ENCODE peak calls at places on chromosomes 2 and 18, in five cellular contexts. G is effector memory CD4-positive, alpha-beta T cell; B is astrocyte; T is heart right ventricle; K is colonic mucosa. E is an unnamed sample.

GRCh38 chr2:168049609-168050008 is 197.8 kb downstream of the STK39 start:
- DNase-seq in G (no peak), B (no peak), T (no peak), K (no peak), E (no peak)

GRCh38 chr2:240624011-240624949 is 1.0 kb upstream of the GPR35 start:
- DNase-seq in G (no peak), B (no peak), T (no peak), K (no peak), E (no peak)

GRCh38 chr2:239692348-239692747 is 291.5 kb upstream of the HDAC4 start:
- DNase-seq in G (no peak), B (no peak), T (no peak), K (peak; percentile 12), E (no peak)

GRCh38 chr2:156331572-156332451 is 709 bp downstream of the NR4A2 start:
- DNase-seq in G (no peak), B (peak; percentile 70), T (peak; percentile 71), K (peak; percentile 72), E (no peak)

GRCh38 chr2:206225435-206226232 is 48.8 kb upstream of the ZDBF2 start:
- DNase-seq in G (no peak), B (no peak), T (no peak), K (no peak), E (peak; percentile 23)

GRCh38 chr2:231800493-231801091 is 14.3 kb downstream of the COPS7B start:
- DNase-seq in G (no peak), B (no peak), T (no peak), K (peak; percentile 55), E (no peak)

GRCh38 chr2:241894681-241895426 is 25.3 kb downstream of the RTP5 start:
- DNase-seq in G (no peak), B (no peak), T (no peak), K (no peak), E (no peak)

GRCh38 chr2:47015730-47016129 is 100.1 kb upstream of the MCFD2 start:
- DNase-seq in G (no peak), B (no peak), T (no peak), K (no peak), E (no peak)

GRCh38 chr2:195613922-195614321 is 43.1 kb upstream of the SLC39A10 start:
- DNase-seq in G (no peak), B (peak; percentile 95), T (no peak), K (no peak), E (no peak)

GRCh38 chr2:170155723-170156253 is 22.2 kb upstream of the MYO3B start:
- DNase-seq in G (no peak), B (peak; percentile 22), T (no peak), K (no peak), E (no peak)

GRCh38 chr2:239156516-239157265 is 244.1 kb downstream of the HDAC4 start:
- DNase-seq in G (no peak), B (no peak), T (no peak), K (no peak), E (no peak)

GRCh38 chr2:216807861-216808272 is 52.0 kb downstream of the TNP1 start:
- DNase-seq in G (no peak), B (peak; percentile 78), T (peak; percentile 36), K (no peak), E (no peak)

GRCh38 chr2:216808805-216809425 is 50.9 kb downstream of the TNP1 start:
- DNase-seq in G (no peak), B (no peak), T (no peak), K (no peak), E (no peak)

GRCh38 chr2:216804357-216805350 is 55.2 kb downstream of the TNP1 start:
- DNase-seq in G (no peak), B (no peak), T (no peak), K (no peak), E (no peak)

DNA sequence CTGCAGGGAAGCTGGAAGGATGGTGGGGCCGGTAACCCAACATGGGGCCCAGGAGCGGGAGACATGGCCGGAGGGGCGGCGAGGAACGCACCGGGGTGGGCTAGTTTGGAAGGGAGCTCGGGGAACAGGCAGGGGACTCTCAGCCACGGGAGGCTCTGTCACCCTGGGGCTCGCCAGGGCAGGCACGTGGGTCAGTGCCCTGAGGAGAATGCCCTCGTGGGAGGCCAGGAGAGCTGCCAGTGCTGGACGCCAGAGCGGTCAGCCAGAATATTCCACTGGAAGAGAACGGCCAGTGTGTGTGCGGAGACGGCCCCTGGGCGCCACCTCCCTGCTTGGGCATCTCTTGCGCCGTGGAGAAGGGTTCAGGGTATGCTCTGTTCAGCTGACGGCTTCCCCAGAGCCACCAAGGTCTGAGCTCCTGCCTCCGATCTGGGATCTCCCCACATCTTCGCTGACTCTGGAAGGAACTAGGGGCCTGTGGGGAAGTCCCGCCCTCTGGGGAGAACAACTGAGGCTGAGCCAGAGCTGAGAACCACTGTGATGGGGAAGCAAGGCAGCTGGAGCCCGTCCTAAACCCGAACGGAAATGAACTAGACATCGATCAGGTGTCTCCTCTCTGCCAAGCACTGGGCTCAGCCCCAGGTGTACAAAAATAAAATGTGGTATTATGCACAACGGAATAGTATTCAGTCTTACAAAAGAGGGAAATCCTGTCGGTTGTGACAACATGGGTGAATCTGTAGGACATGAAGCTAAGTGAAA is 49.3 kb downstream of the TNP1 start:
- DNase-seq in G (no peak), B (no peak), T (no peak), K (no peak), E (no peak)
- H3K4me3 ChIP-seq in G (no peak overlapping the region), B (no peak overlapping the region), T (no peak overlapping the region), K (no peak overlapping the region), E (no peak overlapping the region)

DNA sequence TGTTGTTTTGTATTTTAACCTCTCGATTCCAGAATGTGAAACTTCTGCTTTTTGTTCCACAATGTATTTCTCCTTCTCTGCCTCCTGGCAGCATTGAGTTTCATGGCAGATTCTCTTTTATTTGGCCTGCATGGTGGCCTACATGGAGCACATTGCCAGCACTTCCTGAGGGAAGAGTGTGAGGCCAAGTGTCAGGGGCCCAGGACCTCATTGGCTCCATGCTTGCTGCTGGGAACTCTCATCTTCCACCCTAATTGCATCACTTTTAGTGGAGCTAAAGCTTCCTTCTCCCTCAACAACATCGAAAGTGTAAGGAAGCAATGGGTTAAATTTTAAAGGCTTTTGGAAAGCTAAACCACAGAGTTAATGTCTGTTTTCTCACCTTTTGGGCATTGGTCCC is 9.5 kb downstream of the TRIB2 start:
- DNase-seq in G (no peak), B (no peak), T (no peak), K (no peak), E (no peak)
- H3K27me3 ChIP-seq in G (no peaks in the 10 kb centered on the region), B (no peaks in the 10 kb centered on the region), T (no peaks in the 10 kb centered on the region), K (no peaks in the 10 kb centered on the region), E (no peaks in the 10 kb centered on the region)

GRCh38 chr2:237693281-237694039 is 66.1 kb downstream of the LRRFIP1 start:
- DNase-seq in G (no peak), B (peak; percentile 77), T (no peak), K (peak; percentile 54), E (no peak)
- H3K4me3 ChIP-seq in G (peak overlapping the region; percentile 89), B (peak overlapping the region; percentile 75), T (peak overlapping the region; percentile 75), K (peak overlapping the region; percentile 96), E (peak overlapping the region; percentile 81)

GRCh38 chr18:57444301-57444759 is 9.2 kb downstream of the ONECUT2 start:
- DNase-seq in G (no peak), B (no peak), T (no peak), K (no peak), E (no peak)
- H3K27me3 ChIP-seq in G (peaks cover 36% of the 10 kb centered on the region), B (peaks cover 51% of the 10 kb centered on the region), T (peaks cover 84% of the 10 kb centered on the region), K (peaks cover 42% of the 10 kb centered on the region), E (peaks cover 1% of the 10 kb centered on the region)

GRCh38 chr18:7459851-7460774 is 107.0 kb upstream of the PTPRM start:
- DNase-seq in G (no peak), B (no peak), T (no peak), K (no peak), E (no peak)
- H3K4me3 ChIP-seq in G (no peak overlapping the region), B (peak overlapping the region; percentile 29), T (peak overlapping the region; percentile 33), K (no peak overlapping the region), E (no peak overlapping the region)